ENCODE peak calls at places on chromosomes 2 and 18, in nine cellular contexts. N is psoas muscle, F is nephron progenitor cell, P is BJ, U is HEK293T, C is fibroblast of lung, G is Right ventricle myocardium superior, Y is astrocyte of the hippocampus, X is Calu3. I is an unnamed sample.

GRCh38 chr2:230330725-230331124 is 3.7 kb downstream of the SP140L start:
- DNase-seq in N (no peak), F (no peak), P (no peak), U (no peak), C (peak), G (no peak), Y (peak), X (no peak), I (no peak)

GRCh38 chr2:45892757-45893156 is 241.3 kb downstream of the PRKCE start:
- DNase-seq in N (no peak), F (no peak), P (no peak), U (peak), C (peak), G (no peak), Y (peak), X (no peak), I (no peak)

GRCh38 chr2:11683486-11683885 is 13.5 kb upstream of the NTSR2 start:
- DNase-seq in N (no peak), F (no peak), P (no peak), U (no peak), C (no peak), G (peak), Y (no peak), X (no peak), I (no peak)

GRCh38 chr18:59123588-59124369 is 15.9 kb upstream of the SEC11C start:
- DNase-seq in N (no peak), F (no peak), P (peak), U (no peak), C (peak), G (no peak), Y (peak), X (no peak), I (no peak)

GRCh38 chr2:71952572-71953188 is 195.0 kb downstream of the CYP26B1 start:
- DNase-seq in N (no peak), F (no peak), P (no peak), U (peak), C (no peak), G (no peak), Y (no peak), X (no peak), I (no peak)

GRCh38 chr2:189641047-189641446 is 20.2 kb upstream of the ASNSD1 start:
- DNase-seq in N (no peak), F (no peak), P (no peak), U (no peak), C (no peak), G (no peak), Y (no peak), X (no peak), I (no peak)

GRCh38 chr2:42881732-42882131 is 89.3 kb upstream of the HAAO start:
- DNase-seq in N (no peak), F (no peak), P (no peak), U (no peak), C (no peak), G (no peak), Y (no peak), X (no peak), I (no peak)

GRCh38 chr2:176132397-176133086 is 3.0 kb downstream of the HOXD8 start:
- DNase-seq in N (no peak), F (no peak), P (no peak), U (no peak), C (peak), G (no peak), Y (peak), X (no peak), I (no peak)

GRCh38 chr2:236047886-236048540 is 120.2 kb downstream of the GBX2 start:
- DNase-seq in N (no peak), F (no peak), P (no peak), U (no peak), C (no peak), G (no peak), Y (no peak), X (peak), I (no peak)

GRCh38 chr2:20052872-20053281 is 1.4 kb upstream of the LAPTM4A start:
- DNase-seq in N (peak), F (peak), P (no peak), U (peak), C (peak), G (peak), Y (peak), X (peak), I (peak)

GRCh38 chr2:218897394-218898108 is 16.9 kb downstream of the WNT10A start:
- DNase-seq in N (no peak), F (peak), P (no peak), U (no peak), C (no peak), G (no peak), Y (no peak), X (no peak), I (no peak)

GRCh38 chr2:233060500-233061006 is 411 bp downstream of the INPP5D start:
- DNase-seq in N (no peak), F (no peak), P (no peak), U (no peak), C (no peak), G (no peak), Y (no peak), X (no peak), I (peak)

GRCh38 chr2:3451926-3452671 is 67.2 kb downstream of the ADI1 start:
- DNase-seq in N (no peak), F (no peak), P (no peak), U (no peak), C (no peak), G (no peak), Y (no peak), X (no peak), I (no peak)

GRCh38 chr2:231688616-231689508 is 19.5 kb upstream of the PTMA start:
- DNase-seq in N (peak), F (no peak), P (no peak), U (no peak), C (no peak), G (no peak), Y (no peak), X (no peak), I (no peak)

GRCh38 chr2:38106420-38107182 is 30.6 kb upstream of the CYP1B1 start:
- DNase-seq in N (no peak), F (peak), P (peak), U (no peak), C (peak), G (no peak), Y (peak), X (no peak), I (no peak)

GRCh38 chr2:64067326-64067725 is 48.1 kb upstream of the VPS54 start:
- DNase-seq in N (no peak), F (no peak), P (no peak), U (no peak), C (no peak), G (no peak), Y (no peak), X (no peak), I (no peak)

GRCh38 chr2:69173706-69174105 is 160.7 kb downstream of the ANTXR1 start:
- DNase-seq in N (no peak), F (no peak), P (no peak), U (no peak), C (no peak), G (no peak), Y (no peak), X (no peak), I (no peak)

GRCh38 chr2:63742592-63742991 is 99.1 kb upstream of the UGP2 start:
- DNase-seq in N (no peak), F (no peak), P (no peak), U (no peak), C (no peak), G (no peak), Y (no peak), X (no peak), I (no peak)

GRCh38 chr2:215486973-215487372 is 51.1 kb upstream of the FN1 start:
- DNase-seq in N (no peak), F (no peak), P (no peak), U (no peak), C (peak), G (no peak), Y (no peak), X (no peak), I (no peak)

GRCh38 chr2:181962142-181962541 is 23.5 kb upstream of the PPP1R1C start:
- DNase-seq in N (no peak), F (no peak), P (no peak), U (no peak), C (no peak), G (no peak), Y (no peak), X (no peak), I (no peak)

GRCh38 chr2:182298456-182298855 is 128.4 kb downstream of the PDE1A start:
- DNase-seq in N (no peak), F (no peak), P (no peak), U (no peak), C (no peak), G (no peak), Y (no peak), X (no peak), I (no peak)

GRCh38 chr2:101435011-101435862 is 39.7 kb downstream of the RFX8 start:
- DNase-seq in N (no peak), F (peak), P (no peak), U (no peak), C (peak), G (no peak), Y (peak), X (no peak), I (no peak)

GRCh38 chr18:12574494-12575185 is 83.3 kb downstream of the SPIRE1 start:
- DNase-seq in N (no peak), F (no peak), P (no peak), U (no peak), C (no peak), G (no peak), Y (no peak), X (no peak), I (peak)

GRCh38 chr18:48545690-48546365 is 7.0 kb downstream of the CTIF start:
- DNase-seq in N (peak), F (peak), P (no peak), U (no peak), C (peak), G (peak), Y (peak), X (no peak), I (no peak)

GRCh38 chr2:95056461-95057459 is 31.3 kb downstream of the MAL start:
- DNase-seq in N (no peak), F (no peak), P (no peak), U (no peak), C (no peak), G (no peak), Y (peak), X (no peak), I (no peak)

GRCh38 chr2:62304429-62305417 is 108.8 kb downstream of the B3GNT2 start:
- DNase-seq in N (peak), F (no peak), P (no peak), U (no peak), C (peak), G (peak), Y (peak), X (peak), I (peak)

GRCh38 chr2:100520224-100520623 is 42.6 kb upstream of the PDCL3 start:
- DNase-seq in N (no peak), F (no peak), P (no peak), U (no peak), C (no peak), G (no peak), Y (no peak), X (peak), I (no peak)

GRCh38 chr18:35497006-35497333 is 790 bp downstream of the INO80C start:
- DNase-seq in N (no peak), F (no peak), P (no peak), U (no peak), C (peak), G (no peak), Y (peak), X (no peak), I (no peak)

GRCh38 chr2:46411245-46411641 is 68.1 kb upstream of the TMEM247 start:
- DNase-seq in N (no peak), F (no peak), P (no peak), U (no peak), C (no peak), G (no peak), Y (no peak), X (peak), I (no peak)

GRCh38 chr18:21550510-21550970 is 50.0 kb downstream of the ESCO1 start:
- DNase-seq in N (no peak), F (no peak), P (no peak), U (no peak), C (no peak), G (no peak), Y (no peak), X (no peak), I (no peak)

GRCh38 chr18:24398515-24398914 is 891 bp upstream of the OSBPL1A start:
- DNase-seq in N (peak), F (peak), P (peak), U (no peak), C (peak), G (no peak), Y (peak), X (peak), I (no peak)

GRCh38 chr2:217994776-217995274 is 8.0 kb downstream of the TNS1 start:
- DNase-seq in N (no peak), F (no peak), P (peak), U (no peak), C (peak), G (no peak), Y (peak), X (no peak), I (no peak)

GRCh38 chr2:99662761-99663341 is 173.0 kb upstream of the REV1 start:
- DNase-seq in N (no peak), F (peak), P (peak), U (no peak), C (peak), G (no peak), Y (peak), X (peak), I (peak)

GRCh38 chr2:110973275-110973674 is 147.4 kb upstream of the BCL2L11 start:
- DNase-seq in N (no peak), F (no peak), P (no peak), U (no peak), C (no peak), G (no peak), Y (no peak), X (no peak), I (no peak)

GRCh38 chr18:47756364-47757016 is 174.0 kb downstream of the SMAD2 start:
- DNase-seq in N (peak), F (peak), P (no peak), U (peak), C (peak), G (peak), Y (peak), X (peak), I (peak)

GRCh38 chr2:192243488-192243887 is 48.8 kb upstream of the TMEFF2 start:
- DNase-seq in N (no peak), F (no peak), P (no peak), U (no peak), C (peak), G (no peak), Y (no peak), X (no peak), I (no peak)

GRCh38 chr2:138447889-138448570 is 53.5 kb upstream of the SPOPL start:
- DNase-seq in N (no peak), F (no peak), P (no peak), U (no peak), C (no peak), G (no peak), Y (no peak), X (no peak), I (no peak)

GRCh38 chr2:205706769-205707375 is 24.6 kb downstream of the NRP2 start:
- DNase-seq in N (peak), F (no peak), P (peak), U (no peak), C (peak), G (peak), Y (peak), X (no peak), I (no peak)

GRCh38 chr2:886072-887022 is 64.3 kb upstream of the SNTG2 start:
- DNase-seq in N (no peak), F (no peak), P (no peak), U (no peak), C (no peak), G (no peak), Y (no peak), X (no peak), I (no peak)

GRCh38 chr2:62379576-62379975 is 126.4 kb downstream of the TMEM17 start:
- DNase-seq in N (no peak), F (no peak), P (no peak), U (no peak), C (no peak), G (no peak), Y (no peak), X (no peak), I (no peak)

I was measured in pancreas.